ENCODE peak calls at places on chromosomes 11 and 22, in five cellular contexts. B, I, N, Z and K are unnamed samples. For H3K4me1 and H3K27me3, the result is how much of the 10 kb centered on the place peaks cover.

GRCh38 chr22:26196657-26197056 is 27.4 kb downstream of the SEZ6L start:
- DNase-seq in B (no peak), I (no peak), N (no peak), Z (no peak), K (no peak)

GRCh38 chr22:49670610-49671330 is 156.9 kb downstream of the BRD1 start:
- DNase-seq in B (no peak), I (peak), N (peak), Z (peak), K (no peak)

GRCh38 chr11:57978686-57979531 is 44.8 kb upstream of the OR9Q1 start:
- DNase-seq in B (no peak), I (no peak), N (no peak), Z (no peak), K (no peak)

GRCh38 chr11:117861151-117862018 is 15.1 kb downstream of the FXYD6 start:
- DNase-seq in B (peak), I (peak), N (peak), Z (peak), K (peak)

GRCh38 chr22:49502126-49502826 is 325.4 kb downstream of the BRD1 start:
- DNase-seq in B (no peak), I (no peak), N (peak), Z (peak), K (no peak)

GRCh38 chr11:112219476-112220232 is 6.6 kb upstream of the PTS start:
- DNase-seq in B (peak), I (peak), N (peak), Z (peak), K (no peak)

GRCh38 chr22:50274311-50274710 is 4.1 kb upstream of the MAPK11 start:
- DNase-seq in B (peak), I (peak), N (no peak), Z (peak), K (peak)

GRCh38 chr22:39090426-39091064 is 6.5 kb upstream of the APOBEC3H start:
- DNase-seq in B (no peak), I (no peak), N (no peak), Z (no peak), K (no peak)

GRCh38 chr11:30889116-30889765 is 303.1 kb upstream of the MPPED2 start:
- DNase-seq in B (no peak), I (no peak), N (peak), Z (no peak), K (no peak)

GRCh38 chr11:76244311-76245061 is 38.2 kb upstream of the WNT11 start:
- DNase-seq in B (no peak), I (no peak), N (no peak), Z (no peak), K (no peak)

GRCh38 chr11:95066721-95067041 is at the start of gene SRSF8:
- DNase-seq in B (no peak), I (no peak), N (no peak), Z (no peak), K (no peak)

GRCh38 chr11:131511794-131512193 is 141.4 kb downstream of the NTM start:
- DNase-seq in B (no peak), I (peak), N (peak), Z (peak), K (no peak)

GRCh38 chr11:111933872-111934271 is 3.3 kb upstream of the DIXDC1 start:
- DNase-seq in B (no peak), I (no peak), N (no peak), Z (no peak), K (no peak)

GRCh38 chr11:6833329-6833728 is 12.2 kb upstream of the OR10A5 start:
- DNase-seq in B (no peak), I (no peak), N (no peak), Z (no peak), K (no peak)

GRCh38 chr11:27913650-27914049 is 194.3 kb downstream of the KIF18A start:
- DNase-seq in B (no peak), I (no peak), N (peak), Z (no peak), K (no peak)

GRCh38 chr11:11814614-11815452 is 26.9 kb upstream of the USP47 start:
- DNase-seq in B (no peak), I (no peak), N (no peak), Z (no peak), K (no peak)

GRCh38 chr11:73229321-73230275 is 11.5 kb downstream of the P2RY2 start:
- DNase-seq in B (no peak), I (no peak), N (no peak), Z (peak), K (peak)

GRCh38 chr11:35617687-35618496 is at the start of gene FJX1:
- DNase-seq in B (peak), I (peak), N (peak), Z (peak), K (peak)

GRCh38 chr11:104534268-104534667 is 364.0 kb downstream of the CASP12 start:
- DNase-seq in B (no peak), I (no peak), N (peak), Z (no peak), K (no peak)

GRCh38 chr11:77144196-77144853 is 16.3 kb downstream of the MYO7A start:
- DNase-seq in B (no peak), I (no peak), N (no peak), Z (no peak), K (no peak)

GRCh38 chr22:19115628-19116027 is 6.6 kb downstream of the DGCR2 start:
- DNase-seq in B (no peak), I (no peak), N (no peak), Z (no peak), K (no peak)

GRCh38 chr11:73343076-73343833 is 32.9 kb upstream of the RELT start:
- DNase-seq in B (no peak), I (no peak), N (no peak), Z (peak), K (no peak)

GRCh38 chr11:66457826-66458225 is 8.9 kb upstream of the PELI3 start:
- DNase-seq in B (no peak), I (no peak), N (no peak), Z (no peak), K (no peak)

GRCh38 chr22:30325724-30326703 is 727 bp downstream of the TBC1D10A start:
- DNase-seq in B (peak), I (peak), N (no peak), Z (peak), K (peak)

GRCh38 chr11:127943763-127944162 is 643.6 kb downstream of the ETS1 start:
- DNase-seq in B (no peak), I (no peak), N (no peak), Z (no peak), K (no peak)

GRCh38 chr11:18844753-18845367 is 53.3 kb upstream of the PTPN5 start:
- DNase-seq in B (no peak), I (peak), N (peak), Z (no peak), K (no peak)

GRCh38 chr11:75499423-75500305 is 26.1 kb downstream of the GDPD5 start:
- DNase-seq in B (peak), I (no peak), N (peak), Z (no peak), K (no peak)

GRCh38 chr11:5818245-5818865 is 9.6 kb downstream of the OR52N2 start:
- DNase-seq in B (no peak), I (no peak), N (no peak), Z (no peak), K (no peak)

GRCh38 chr11:62444271-62444833 is 25.5 kb downstream of the SCGB1A1 start:
- DNase-seq in B (peak), I (peak), N (peak), Z (peak), K (peak)

GRCh38 chr22:20965888-20966855 is 883 bp upstream of the AIFM3 start:
- DNase-seq in B (no peak), I (no peak), N (no peak), Z (peak), K (no peak)

GRCh38 chr11:1867381-1867780 is 14.5 kb downstream of the LSP1 start:
- DNase-seq in B (no peak), I (no peak), N (no peak), Z (no peak), K (peak)
- H3K4me1 ChIP-seq in B (under half), I (under half), N (under half), Z (under half), K (under half)

DNA sequence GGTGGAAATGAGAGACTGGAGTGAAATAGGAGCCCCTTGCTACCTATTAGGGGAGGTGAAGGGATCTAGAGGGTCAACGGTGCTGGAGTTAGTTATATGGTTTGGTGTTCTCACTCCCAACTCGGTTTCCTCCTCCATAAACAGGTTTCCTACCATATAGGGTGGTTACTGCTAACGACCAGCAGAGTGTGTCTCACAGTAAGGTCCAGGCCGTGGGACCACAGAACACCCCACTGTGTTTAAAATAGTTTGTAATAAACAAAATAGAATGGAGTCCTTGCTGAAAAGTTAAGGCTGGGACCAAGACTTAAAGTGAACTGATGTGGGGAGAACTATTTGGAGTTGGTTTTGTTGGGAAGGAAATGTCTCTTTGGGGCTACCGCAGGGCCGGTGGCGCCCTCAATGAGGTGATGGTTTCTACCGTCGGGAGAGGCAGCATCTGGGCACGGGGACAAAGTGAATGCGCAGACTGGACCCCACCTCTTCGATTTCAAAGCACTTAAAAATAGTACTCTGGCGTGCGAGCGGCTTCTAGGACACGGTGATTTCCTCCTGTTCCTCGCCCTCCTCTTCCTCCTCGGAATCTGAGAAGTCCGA is 4.5 kb downstream of the DBX1 start:
- DNase-seq in B (no peak), I (peak), N (peak), Z (peak), K (no peak)
- H3K27me3 ChIP-seq in B (under half), I (half or more), N (half or more), Z (half or more), K (half or more)

DNA sequence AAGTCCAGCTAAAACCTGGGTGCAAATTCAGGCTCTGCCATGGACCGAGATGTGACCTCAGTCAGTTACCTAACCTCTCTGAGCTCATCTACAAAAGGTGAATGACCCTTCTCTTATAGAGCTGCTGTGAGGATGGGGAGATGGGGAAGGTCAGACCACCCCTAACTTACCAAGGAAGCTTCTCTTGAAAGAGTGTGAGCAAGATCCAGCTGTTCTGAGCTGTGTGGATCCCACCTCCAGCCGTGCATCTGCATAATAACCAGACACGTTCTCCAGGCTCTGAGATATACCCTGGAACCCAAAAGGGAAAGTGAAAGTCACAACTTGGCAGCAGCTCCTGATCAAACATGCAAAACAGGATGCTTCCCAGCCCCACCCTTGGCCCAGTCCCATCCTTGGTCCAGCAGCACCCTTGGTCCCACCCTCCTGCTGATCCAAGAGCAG is at the start of gene APOL3:
- DNase-seq in B (peak), I (no peak), N (no peak), Z (no peak), K (peak)
- H3K4me1 ChIP-seq in B (under half), I (under half), N (under half), Z (under half), K (under half)

GRCh38 chr11:71249301-71249700 is 3.1 kb downstream of the SHANK2 start:
- DNase-seq in B (no peak), I (no peak), N (no peak), Z (peak), K (no peak)
- H3K27me3 ChIP-seq in B (under half), I (half or more), N (under half), Z (half or more), K (under half)

GRCh38 chr22:42678894-42679293 is 29.7 kb upstream of the CYB5R3 start:
- DNase-seq in B (no peak), I (no peak), N (no peak), Z (no peak), K (no peak)

GRCh38 chr22:42683599-42684283 is 34.5 kb upstream of the CYB5R3 start:
- DNase-seq in B (peak), I (no peak), N (no peak), Z (no peak), K (peak)

GRCh38 chr22:42680648-42681047 is 31.5 kb upstream of the CYB5R3 start:
- DNase-seq in B (peak), I (no peak), N (peak), Z (no peak), K (no peak)

GRCh38 chr22:42684462-42685195 is 35.4 kb upstream of the CYB5R3 start:
- DNase-seq in B (peak), I (no peak), N (no peak), Z (no peak), K (no peak)

GRCh38 chr22:42682113-42682851 is 33.1 kb upstream of the CYB5R3 start:
- DNase-seq in B (no peak), I (no peak), N (no peak), Z (no peak), K (no peak)
- H3K4me1 ChIP-seq in B (under half), I (under half), N (under half), Z (under half), K (half or more)

DNA sequence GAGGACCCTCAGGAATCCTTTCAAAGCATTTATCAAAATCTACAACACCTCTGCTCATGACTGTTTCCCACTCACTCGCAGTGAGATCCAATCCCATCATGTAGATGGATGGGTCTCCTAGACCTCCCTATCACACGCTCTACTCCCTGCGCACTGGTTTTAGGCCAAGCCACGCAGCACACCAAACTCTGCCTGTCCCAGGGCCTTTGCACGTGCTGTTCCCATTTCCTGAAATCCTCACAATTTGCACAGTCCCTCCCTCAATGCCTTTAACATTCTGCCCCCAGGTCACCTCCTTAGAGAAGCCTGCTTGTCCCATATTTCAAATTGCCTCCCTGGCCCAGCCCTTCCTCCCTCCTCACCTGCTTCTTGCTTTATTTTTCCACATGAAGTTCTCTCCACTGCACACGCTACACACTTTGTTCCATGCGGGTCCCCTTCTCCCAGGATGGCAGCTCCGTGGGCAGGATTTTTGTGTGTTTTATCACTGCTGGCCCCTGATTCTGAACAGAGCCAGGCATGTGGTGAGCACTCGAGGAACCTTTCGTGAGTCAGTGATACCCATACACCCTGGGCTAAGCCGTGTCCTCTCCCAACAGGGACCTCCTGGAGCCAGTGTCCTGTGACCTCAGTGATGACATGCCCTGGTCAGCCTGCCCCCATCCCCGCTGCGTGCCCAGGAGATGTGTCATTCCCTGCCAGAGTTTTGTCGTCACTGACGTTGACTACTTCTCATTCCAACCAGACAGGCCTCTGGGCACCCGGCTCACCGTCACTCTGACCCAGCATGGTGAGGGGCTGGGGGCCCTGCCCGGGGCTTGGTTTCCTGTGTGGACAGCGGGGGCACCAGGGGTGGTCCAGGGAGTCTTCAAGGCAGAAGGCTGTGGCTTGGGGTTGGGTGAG is 12.2 kb downstream of the CSF2RB start:
- DNase-seq in B (no peak), I (no peak), N (no peak), Z (peak), K (no peak)
- H3K27me3 ChIP-seq in B (under half), I (under half), N (under half), Z (under half), K (under half)

DNA sequence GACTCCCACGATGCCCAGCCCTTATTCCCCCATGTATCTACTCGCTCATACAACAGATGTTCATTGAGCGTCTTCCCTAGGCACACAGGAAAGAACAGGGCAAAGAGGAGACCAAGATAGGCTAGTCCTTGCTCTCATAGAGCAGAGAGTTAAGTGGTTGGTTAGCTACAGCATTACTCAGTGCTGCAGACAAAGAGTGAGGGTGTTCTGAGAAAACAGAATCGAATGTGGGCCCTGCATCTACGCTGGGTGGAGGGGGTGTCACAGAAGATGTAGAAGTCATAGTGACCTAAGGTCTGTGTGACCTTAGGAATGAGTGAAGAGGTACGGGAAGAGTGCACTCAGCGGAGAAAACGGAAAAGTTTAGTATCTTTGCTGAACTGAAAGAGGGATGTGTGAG is 12.3 kb downstream of the PSMD13 start:
- DNase-seq in B (no peak), I (no peak), N (no peak), Z (no peak), K (no peak)
- H3K4me1 ChIP-seq in B (under half), I (under half), N (under half), Z (under half), K (under half)

DNA sequence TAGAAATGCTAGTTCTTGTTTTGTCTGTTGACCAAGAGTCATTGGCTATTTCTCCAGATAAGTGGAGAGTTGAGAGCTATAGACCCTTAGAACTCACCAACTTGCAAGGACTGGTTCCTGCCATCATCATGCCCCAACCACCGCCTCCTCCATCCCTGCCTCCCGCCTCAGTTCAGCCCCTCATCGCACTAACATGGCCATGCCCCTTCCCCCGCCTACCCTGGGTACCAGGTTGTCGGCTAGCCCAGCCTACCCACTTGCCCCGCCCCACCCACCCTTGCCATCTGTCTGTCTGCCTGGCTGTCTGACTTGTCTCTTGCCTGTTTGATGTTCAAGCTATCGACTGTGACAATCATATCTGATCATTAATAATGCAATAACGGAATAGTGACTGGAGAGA is 154.1 kb downstream of the TRIM29 start:
- DNase-seq in B (no peak), I (no peak), N (no peak), Z (no peak), K (no peak)
- H3K27me3 ChIP-seq in B (under half), I (under half), N (under half), Z (under half), K (under half)

GRCh38 chr11:96257972-96258951 is 84.7 kb downstream of the MAML2 start:
- DNase-seq in B (no peak), I (no peak), N (no peak), Z (no peak), K (no peak)

GRCh38 chr11:96254854-96255253 is 88.1 kb downstream of the MAML2 start:
- DNase-seq in B (no peak), I (no peak), N (no peak), Z (no peak), K (no peak)

GRCh38 chr11:96256213-96256580 is 86.8 kb downstream of the MAML2 start:
- DNase-seq in B (no peak), I (no peak), N (no peak), Z (no peak), K (no peak)

GRCh38 chr11:96257036-96257435 is 86.0 kb downstream of the MAML2 start:
- DNase-seq in B (no peak), I (no peak), N (no peak), Z (no peak), K (no peak)

DNA sequence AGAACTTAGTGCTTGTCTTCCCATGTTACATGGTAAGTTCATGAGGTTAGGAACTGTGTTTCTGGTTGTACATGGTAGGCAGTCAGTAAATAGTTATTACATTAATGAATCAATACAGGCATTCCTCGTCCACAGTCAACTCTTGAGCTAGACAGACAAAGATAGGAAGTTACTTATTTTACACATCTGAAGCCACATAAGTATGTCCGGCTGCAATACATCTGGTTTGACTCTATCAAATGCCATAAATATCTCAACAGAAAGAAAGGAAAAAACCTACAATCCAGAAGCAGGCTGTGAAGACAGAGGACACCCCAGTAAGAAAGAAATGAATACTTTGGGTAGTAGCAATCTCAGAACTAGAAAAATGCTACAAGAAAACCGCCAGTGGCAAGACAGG is 86.4 kb downstream of the MAML2 start:
- DNase-seq in B (no peak), I (no peak), N (no peak), Z (no peak), K (no peak)
- H3K4me1 ChIP-seq in B (under half), I (under half), N (under half), Z (under half), K (half or more)